ENCODE peak calls at places on chromosomes 13 and 19, in five cellular contexts. D, Y, N, L and O are unnamed samples.

GRCh38 chr13:113047587-113047986 is 58.0 kb upstream of the F7 start:
- DNase-seq in D (peak), N (no peak), Y (no peak), L (no peak), O (no peak)

GRCh38 chr19:800360-801029 is 3.2 kb downstream of the PTBP1 start:
- DNase-seq in Y (no peak), L (no peak), D (no peak), N (no peak), O (no peak)

GRCh38 chr13:100550433-100550832 is 38.2 kb downstream of the GGACT start:
- DNase-seq in L (no peak), N (peak), D (no peak), Y (no peak), O (peak)

GRCh38 chr19:16861875-16862274 is 26.9 kb upstream of the F2RL3 start:
- DNase-seq in N (no peak), L (no peak), D (no peak), Y (no peak), O (no peak)

GRCh38 chr13:99009987-99010551 is 32.2 kb upstream of the DOCK9 start:
- DNase-seq in N (no peak), L (no peak), D (no peak), Y (no peak), O (no peak)

GRCh38 chr19:4908311-4908710 is 990 bp upstream of the UHRF1 start:
- DNase-seq in D (no peak), N (no peak), L (no peak), Y (no peak), O (no peak)

GRCh38 chr19:41849067-41849466 is 4.2 kb downstream of the DMRTC2 start:
- DNase-seq in N (no peak), D (no peak), L (no peak), Y (no peak), O (peak)

GRCh38 chr13:84445776-84446175 is 563.5 kb upstream of the SLITRK1 start:
- DNase-seq in D (no peak), Y (no peak), N (no peak), L (no peak), O (no peak)

GRCh38 chr19:14843587-14843986 is 5.1 kb downstream of the OR7A10 start:
- DNase-seq in Y (no peak), D (no peak), N (no peak), L (no peak), O (no peak)

GRCh38 chr19:30635026-30635985 is 263.1 kb downstream of the ZNF536 start:
- DNase-seq in Y (no peak), D (no peak), N (no peak), L (no peak), O (no peak)

GRCh38 chr19:18439025-18439909 is 1.3 kb upstream of the ISYNA1 start:
- DNase-seq in Y (no peak), N (no peak), L (no peak), D (no peak), O (no peak)

GRCh38 chr19:42092350-42092749 is 16.4 kb downstream of the ZNF574 start:
- DNase-seq in L (no peak), D (no peak), N (no peak), Y (peak), O (no peak)

GRCh38 chr19:12495002-12495802 is 10.6 kb upstream of the ZNF709 start:
- DNase-seq in N (peak), D (peak), L (peak), Y (peak), O (peak)

GRCh38 chr19:49513746-49514118 is 1.3 kb downstream of the FCGRT start:
- DNase-seq in L (no peak), Y (no peak), N (no peak), D (no peak), O (no peak)

GRCh38 chr19:55484571-55485438 is at the start of gene NAT14:
- DNase-seq in N (no peak), Y (peak), D (peak), L (no peak), O (peak)

GRCh38 chr19:38650911-38651584 is 3.6 kb downstream of the ACTN4 start:
- DNase-seq in L (peak), D (peak), Y (peak), N (no peak), O (no peak)

GRCh38 chr13:40193290-40194203 is 472.9 kb downstream of the FOXO1 start:
- DNase-seq in Y (no peak), D (peak), L (no peak), N (no peak), O (no peak)
- H3K27ac ChIP-seq in Y (no peak), D (peak), L (no peak), N (peak), O (peak)

GRCh38 chr13:33322474-33322827 is 36.9 kb upstream of the STARD13 start:
- DNase-seq in Y (no peak), N (peak), D (peak), L (no peak), O (no peak)
- H3K4me3 ChIP-seq in Y (no peak), N (peak), D (peak), L (no peak), O (no peak)

GRCh38 chr13:102569488-102569887 is 27.3 kb upstream of the TPP2 start:
- DNase-seq in Y (no peak), L (no peak), D (no peak), N (no peak), O (no peak)

GRCh38 chr13:102564564-102564963 is 32.2 kb upstream of the TPP2 start:
- DNase-seq in L (no peak), N (no peak), D (no peak), Y (no peak), O (no peak)

GRCh38 chr13:102571075-102571474 is 25.7 kb upstream of the TPP2 start:
- DNase-seq in L (no peak), Y (no peak), D (no peak), N (no peak), O (no peak)

GRCh38 chr13:102566513-102566912 is 30.3 kb upstream of the TPP2 start:
- DNase-seq in N (no peak), L (no peak), Y (no peak), D (no peak), O (no peak)

DNA sequence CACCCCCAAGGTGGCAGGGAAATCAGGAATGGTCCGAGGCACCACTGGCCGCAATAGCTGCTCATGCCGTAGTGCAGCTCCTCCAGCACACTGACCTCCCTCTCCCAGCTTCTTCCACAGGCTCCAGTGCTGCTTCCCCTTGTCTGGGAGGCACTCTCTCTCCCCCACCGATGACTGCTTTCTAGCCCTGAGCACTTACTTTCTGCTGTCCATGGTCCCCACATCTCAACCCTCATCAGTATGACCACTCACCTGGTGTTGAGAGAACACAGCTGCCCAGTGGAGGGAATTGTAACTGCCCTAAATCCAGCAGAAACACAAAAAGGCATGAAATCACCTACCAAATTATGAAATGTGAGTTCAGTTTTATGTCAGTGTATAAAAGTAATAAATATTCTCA is 28.9 kb upstream of the TPP2 start:
- DNase-seq in D (no peak), N (no peak), L (no peak), Y (no peak), O (no peak)
- TF ChIP-seq CTCF in D (no peak), N (no peak), L (no peak), Y (no peak), O (no peak)

GRCh38 chr19:10228393-10228792 is 2.7 kb downstream of the S1PR2 start:
- DNase-seq in Y (no peak), D (no peak), L (no peak), N (no peak), O (no peak)

GRCh38 chr19:10227215-10227971 is 3.7 kb downstream of the S1PR2 start:
- DNase-seq in D (peak), Y (no peak), L (no peak), N (peak), O (peak)

GRCh38 chr19:10224337-10224736 is 6.8 kb downstream of the S1PR2 start:
- DNase-seq in L (no peak), N (no peak), Y (no peak), D (no peak), O (no peak)

GRCh38 chr19:10226021-10226375 is 5.1 kb downstream of the S1PR2 start:
- DNase-seq in D (no peak), Y (no peak), N (no peak), L (no peak), O (no peak)

DNA sequence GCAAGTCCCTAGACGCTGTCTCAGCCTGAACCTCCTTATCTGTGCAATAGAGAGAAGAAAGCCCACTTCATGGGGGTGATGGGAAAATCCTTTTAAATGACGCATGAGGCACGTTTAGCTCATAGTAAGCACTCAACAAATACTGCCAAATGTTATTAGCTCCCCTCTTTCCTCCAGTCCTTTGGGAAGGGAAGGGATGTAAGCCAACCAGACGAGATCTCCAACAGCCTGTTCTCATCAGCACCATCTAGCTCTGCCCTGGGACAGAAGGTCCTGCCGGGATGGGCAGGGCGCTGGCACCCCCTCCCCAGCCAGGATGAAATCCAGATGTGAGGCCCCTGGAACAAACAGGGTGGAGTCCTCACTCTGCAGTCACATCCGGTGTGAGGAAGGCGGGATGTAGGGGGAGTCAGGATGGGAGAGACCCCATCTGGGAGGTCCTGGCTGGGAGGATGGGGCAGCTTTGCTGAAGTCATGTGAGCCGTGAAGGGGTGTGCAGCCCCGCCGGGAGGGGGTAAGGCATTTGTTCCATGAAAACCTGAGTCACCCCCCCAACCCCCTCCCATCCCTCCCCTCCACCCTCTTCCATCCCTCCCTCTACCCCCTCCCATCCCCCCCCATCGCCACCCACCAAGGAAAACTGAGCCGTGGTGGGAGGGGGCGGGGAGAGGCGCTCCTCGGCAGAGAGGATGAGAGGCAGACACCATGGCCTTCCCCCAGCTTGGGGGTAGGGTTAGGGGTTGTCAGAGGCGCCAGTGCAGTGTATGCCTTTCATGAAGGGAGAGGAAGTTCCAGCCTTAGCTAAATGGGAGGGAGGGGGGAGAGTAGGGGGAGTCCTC is 4.5 kb downstream of the S1PR2 start:
- DNase-seq in L (no peak), D (peak), N (peak), Y (no peak), O (peak)
- H3K27ac ChIP-seq in L (no peak), D (peak), N (peak), Y (no peak), O (peak)

DNA sequence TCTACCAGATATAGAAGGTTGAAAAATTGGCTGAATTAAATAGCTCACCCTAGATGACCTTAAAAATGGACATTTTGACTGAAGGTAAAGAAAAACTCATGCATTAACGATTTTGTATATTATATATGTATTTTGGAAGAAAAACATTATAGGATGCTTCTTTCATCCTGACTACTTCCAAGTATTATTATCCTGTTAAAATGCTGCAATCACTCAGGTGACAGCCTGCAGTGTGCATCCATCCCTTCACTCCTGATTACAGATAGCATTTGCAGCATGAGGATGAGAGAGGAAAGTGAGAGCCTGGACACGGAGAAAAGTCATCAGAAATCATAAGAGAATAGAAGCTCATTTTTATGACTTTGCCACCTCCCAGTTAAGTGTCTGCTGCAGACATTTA is 1055.6 kb downstream of the PCDH17 start:
- DNase-seq in N (no peak), L (no peak), D (no peak), Y (no peak), O (no peak)
- H3K4me3 ChIP-seq in N (no peak), L (no peak), D (no peak), Y (no peak), O (no peak)